ENCODE peak calls at places on chromosome 11, in five cellular contexts. Z, S, J, G and W are unnamed samples.

GRCh38 chr11:2511421-2512369 is 66.9 kb downstream of the KCNQ1 start:
- DNase-seq in Z (peak; percentile 29), S (peak; percentile 68), J (no peak), G (peak; percentile 3), W (no peak)

GRCh38 chr11:46417711-46418110 is 26.1 kb upstream of the CHRM4 start:
- DNase-seq in Z (no peak), S (no peak), J (no peak), G (no peak), W (no peak)

GRCh38 chr11:106668147-106668546 is 350.1 kb downstream of the GUCY1A2 start:
- DNase-seq in Z (no peak), S (no peak), J (peak; percentile 30), G (no peak), W (no peak)

GRCh38 chr11:15775051-15775541 is 581.2 kb downstream of the SOX6 start:
- DNase-seq in Z (no peak), S (no peak), J (no peak), G (no peak), W (no peak)

GRCh38 chr11:33899383-33900037 is 7.6 kb upstream of the LMO2 start:
- DNase-seq in Z (peak; percentile 67), S (peak; percentile 92), J (peak; percentile 65), G (no peak), W (no peak)

GRCh38 chr11:76770642-76771445 is 12.3 kb upstream of the TSKU start:
- DNase-seq in Z (no peak), S (peak; percentile 90), J (peak; percentile 87), G (no peak), W (peak; percentile 39)

GRCh38 chr11:121464352-121464946 is 11.7 kb upstream of the SORL1-AS1 start:
- DNase-seq in Z (peak; percentile 61), S (peak; percentile 89), J (peak; percentile 88), G (peak; percentile 81), W (no peak)

GRCh38 chr11:127815316-127815715 is 772.0 kb downstream of the ETS1 start:
- DNase-seq in Z (no peak), S (no peak), J (no peak), G (no peak), W (no peak)

GRCh38 chr11:26344647-26345046 is 12.7 kb downstream of the ANO3 start:
- DNase-seq in Z (no peak), S (no peak), J (peak; percentile 43), G (no peak), W (no peak)

GRCh38 chr11:86288776-86289507 is 13.1 kb upstream of the HIKESHI start:
- DNase-seq in Z (no peak), S (no peak), J (peak; percentile 21), G (no peak), W (no peak)

GRCh38 chr11:20762980-20763379 is 93.6 kb downstream of the NELL1 start:
- DNase-seq in Z (no peak), S (no peak), J (no peak), G (no peak), W (no peak)

GRCh38 chr11:76793391-76793811 is 10.2 kb downstream of the TSKU start:
- DNase-seq in Z (no peak), S (peak; percentile 67), J (no peak), G (no peak), W (no peak)

GRCh38 chr11:108734956-108735559 is 70.2 kb downstream of the DDX10 start:
- DNase-seq in Z (no peak), S (no peak), J (no peak), G (no peak), W (no peak)

GRCh38 chr11:132056689-132057088 is 686.3 kb downstream of the NTM start:
- DNase-seq in Z (no peak), S (no peak), J (peak; percentile 90), G (no peak), W (no peak)

GRCh38 chr11:79052539-79052938 is 388.3 kb downstream of the TENM4 start:
- DNase-seq in Z (no peak), S (no peak), J (no peak), G (no peak), W (no peak)

GRCh38 chr11:88246680-88247079 is 71.4 kb upstream of the RAB38 start:
- DNase-seq in Z (no peak), S (no peak), J (peak; percentile 83), G (no peak), W (peak; percentile 70)

GRCh38 chr11:86041975-86042378 is 26.9 kb downstream of the PICALM start:
- DNase-seq in Z (peak; percentile 74), S (peak; percentile 83), J (peak; percentile 82), G (peak; percentile 48), W (peak; percentile 73)

GRCh38 chr11:13663631-13664071 is 4.8 kb upstream of the FAR1 start:
- DNase-seq in Z (no peak), S (no peak), J (peak; percentile 29), G (no peak), W (no peak)

GRCh38 chr11:123601136-123601535 is 53.3 kb downstream of the SCN3B start:
- DNase-seq in Z (no peak), S (no peak), J (peak; percentile 55), G (no peak), W (no peak)

GRCh38 chr11:94507485-94507884 is 4.8 kb upstream of the C11orf97 start:
- DNase-seq in Z (no peak), S (no peak), J (no peak), G (no peak), W (no peak)

DNA sequence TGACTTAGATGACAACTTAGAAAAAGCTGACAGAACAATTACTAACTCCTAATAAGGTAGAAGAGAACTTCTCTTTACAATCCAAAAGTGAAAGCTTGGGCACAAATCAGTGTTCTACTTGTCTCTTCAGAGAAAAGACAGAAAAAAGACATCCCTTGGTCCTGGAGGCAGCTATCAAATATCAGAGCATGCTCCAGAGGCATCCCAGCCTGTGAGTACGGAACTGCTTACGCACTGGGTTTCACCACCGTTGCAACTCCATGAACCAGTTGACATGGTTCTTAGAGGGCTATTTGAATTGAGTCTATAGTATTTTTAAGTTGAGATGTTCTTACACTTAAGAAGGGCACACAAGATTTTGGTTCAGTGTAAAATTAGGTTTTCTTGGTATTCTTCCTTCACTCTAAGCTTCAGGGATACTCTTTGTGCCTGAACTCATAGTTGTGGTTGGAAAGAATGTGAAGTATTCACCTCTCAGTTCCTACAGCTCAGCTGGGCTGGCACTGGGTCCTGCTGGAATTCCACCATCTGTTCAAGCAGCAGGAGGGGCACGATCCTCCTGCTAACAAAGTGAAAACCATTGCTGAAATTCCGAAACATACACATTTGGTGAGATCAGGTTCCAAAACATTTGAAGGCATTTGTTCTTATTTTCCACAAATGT is 6.3 kb downstream of the AKIP1 start:
- DNase-seq in Z (peak; percentile 59), S (peak; percentile 76), J (peak; percentile 84), G (no peak), W (peak; percentile 45)
- TF ChIP-seq CTCF in Z (no peak), S (no peak), J (no peak), G (no peak), W (no peak)

GRCh38 chr11:12085371-12086251 is 24.8 kb upstream of the MICAL2 start:
- DNase-seq in Z (no peak), S (no peak), J (peak; percentile 58), G (no peak), W (no peak)
- H3K4me3 ChIP-seq in Z (no peak overlapping the region), S (no peak overlapping the region), J (no peak overlapping the region), G (no peak overlapping the region), W (no peak overlapping the region)

GRCh38 chr11:70522613-70523311 is 124.4 kb downstream of the CTTN start:
- DNase-seq in Z (no peak), S (no peak), J (no peak), G (no peak), W (no peak)
- TF ChIP-seq CTCF in Z (no peak), S (no peak), J (no peak), G (no peak), W (no peak)

DNA sequence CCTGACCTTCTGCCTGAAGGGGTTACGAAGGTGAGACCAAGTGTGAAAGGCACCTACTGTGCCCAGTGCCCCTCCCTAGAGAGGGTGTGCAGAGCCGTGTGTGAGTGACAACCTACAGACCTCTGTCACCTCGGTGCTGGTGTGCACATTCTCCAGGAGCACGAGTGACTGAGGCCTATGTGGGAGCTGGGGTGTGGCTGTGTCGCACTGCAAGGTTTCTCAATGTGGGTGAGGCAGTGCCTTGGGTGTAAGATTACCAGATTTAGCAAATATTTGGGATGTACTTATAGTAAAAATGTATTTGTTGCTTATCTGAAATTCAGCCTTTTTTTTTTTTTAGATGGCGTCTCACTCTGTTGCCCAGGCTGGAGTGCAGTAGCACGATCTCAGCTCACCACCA is 5.6 kb downstream of the STARD10 start:
- DNase-seq in Z (no peak), S (no peak), J (no peak), G (no peak), W (no peak)
- H3K4me3 ChIP-seq in Z (no peak overlapping the region), S (no peak overlapping the region), J (no peak overlapping the region), G (no peak overlapping the region), W (no peak overlapping the region)

DNA sequence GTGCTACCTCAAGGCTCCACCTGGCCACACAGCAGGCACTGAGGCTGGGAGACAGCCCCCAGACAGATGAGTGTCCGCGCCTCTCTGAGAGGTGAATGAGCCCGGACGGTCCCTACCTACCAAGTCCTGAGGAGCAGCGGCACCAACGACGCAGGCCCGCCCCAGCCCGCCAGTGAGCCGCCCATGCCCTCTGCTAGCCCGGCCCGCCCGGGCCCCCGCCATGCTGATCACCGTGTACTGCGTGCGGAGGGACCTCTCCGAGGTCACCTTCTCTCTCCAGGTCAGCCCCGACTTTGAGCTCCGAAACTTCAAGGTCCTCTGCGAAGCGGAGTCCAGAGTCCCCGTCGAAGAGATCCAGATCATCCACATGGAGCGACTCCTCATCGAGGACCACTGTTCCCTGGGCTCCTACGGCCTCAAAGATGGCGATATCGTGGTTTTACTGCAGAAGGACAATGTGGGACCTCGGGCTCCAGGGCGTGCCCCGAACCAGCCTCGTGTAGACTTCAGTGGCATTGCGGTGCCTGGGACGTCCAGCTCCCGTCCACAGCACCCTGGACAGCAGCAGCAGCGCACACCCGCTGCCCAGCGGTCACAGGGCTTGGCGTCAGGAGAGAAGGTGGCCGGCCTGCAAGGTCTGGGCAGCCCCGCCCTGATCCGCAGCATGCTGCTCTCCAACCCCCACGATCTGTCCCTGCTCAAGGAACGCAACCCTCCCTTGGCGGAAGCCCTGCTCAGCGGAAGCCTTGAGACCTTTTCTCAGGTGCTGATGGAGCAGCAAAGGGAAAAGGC is at the start of gene DDI1:
- DNase-seq in Z (no peak), S (no peak), J (no peak), G (no peak), W (no peak)
- TF ChIP-seq CTCF in Z (no peak), S (no peak), J (no peak), G (no peak), W (no peak)

GRCh38 chr11:74507582-74507981 is 14.1 kb upstream of the LIPT2 start:
- DNase-seq in Z (no peak), S (no peak), J (no peak), G (no peak), W (no peak)
- H3K4me3 ChIP-seq in Z (no peak overlapping the region), S (no peak overlapping the region), J (no peak overlapping the region), G (no peak overlapping the region), W (no peak overlapping the region)

DNA sequence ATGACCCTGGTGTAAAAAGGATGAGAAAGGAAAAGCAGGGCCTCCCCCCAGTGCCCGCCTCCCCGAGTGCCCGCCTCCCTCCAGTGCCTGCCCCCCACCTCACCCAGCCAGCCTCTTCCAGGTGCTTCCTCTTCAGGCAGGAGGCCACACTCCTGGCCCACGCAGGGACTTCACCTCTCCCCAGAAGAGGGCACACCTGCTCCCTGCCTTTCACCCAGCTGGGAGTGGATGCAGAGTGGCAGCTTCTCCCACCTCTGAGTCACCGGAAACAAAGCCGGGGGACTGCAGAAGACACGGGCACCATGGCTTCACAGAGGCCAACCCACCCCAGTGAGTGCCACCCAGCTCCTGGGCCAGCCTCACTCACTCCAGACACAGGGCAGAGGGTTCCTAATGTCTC is 16.1 kb downstream of the CPT1A start:
- DNase-seq in Z (no peak), S (no peak), J (no peak), G (peak; percentile 54), W (no peak)
- TF ChIP-seq CTCF in Z (no peak), S (no peak), J (no peak), G (peak; percentile 21), W (peak; percentile 42)